ENCODE peak calls at places on chromosomes 4 and X, in seven cellular contexts. A is activated T-helper 1 cell treated with Interleukin-2 at 50 U/mL for 16 hours, I is left lobe of liver, J is AG09309, E is AG09319, T is SK-MEL-5, X is adrenal gland. Q is an unnamed sample.

GRCh38 chr4:182916483-182917181 is 554 bp downstream of the DCTD start:
- DNase-seq in A (no peak), I (peak; percentile 59), J (no peak), E (no peak), T (peak; percentile 54), X (peak; percentile 85), Q (no peak)

GRCh38 chr4:186657766-186658165 is 65.9 kb downstream of the FAT1 start:
- DNase-seq in A (no peak), I (no peak), J (no peak), E (no peak), T (peak; percentile 59), X (no peak), Q (no peak)

GRCh38 chrX:150854856-150855255 is 43.6 kb downstream of the CD99L2 start:
- DNase-seq in A (no peak), I (no peak), J (no peak), E (no peak), T (no peak), X (no peak), Q (no peak)

GRCh38 chrX:15471016-15471415 is 22.1 kb downstream of the PIR start:
- DNase-seq in A (peak; percentile 18), I (peak; percentile 45), J (no peak), E (no peak), T (peak; percentile 84), X (peak; percentile 81), Q (peak; percentile 61)

GRCh38 chr4:37812713-37813112 is 13.8 kb upstream of the PGM2 start:
- DNase-seq in A (no peak), I (no peak), J (no peak), E (no peak), T (no peak), X (no peak), Q (no peak)

GRCh38 chr4:41957634-41958033 is 22.4 kb downstream of the TMEM33 start:
- DNase-seq in A (no peak), I (no peak), J (no peak), E (no peak), T (peak; percentile 57), X (no peak), Q (no peak)

GRCh38 chr4:155026715-155027114 is 181.7 kb upstream of the NPY2R start:
- DNase-seq in A (no peak), I (no peak), J (no peak), E (no peak), T (peak; percentile 7), X (no peak), Q (peak; percentile 2)

GRCh38 chr4:37455301-37456062 is 210.9 kb downstream of the NWD2 start:
- DNase-seq in A (no peak), I (peak; percentile 55), J (no peak), E (no peak), T (no peak), X (no peak), Q (no peak)

GRCh38 chr4:122765702-122766352 is 33.3 kb downstream of the BBS12 start:
- DNase-seq in A (no peak), I (no peak), J (peak; percentile 63), E (peak; percentile 65), T (no peak), X (no peak), Q (peak; percentile 93)

GRCh38 chrX:41145920-41146608 is 60.8 kb downstream of the USP9X start:
- DNase-seq in A (no peak), I (no peak), J (peak; percentile 81), E (peak; percentile 59), T (peak; percentile 1), X (no peak), Q (peak; percentile 81)

GRCh38 chr4:113358784-113359183 is 309.3 kb downstream of the ANK2 start:
- DNase-seq in A (no peak), I (no peak), J (no peak), E (no peak), T (peak; percentile 25), X (no peak), Q (no peak)

GRCh38 chr4:153045111-153045982 is 109.2 kb downstream of the FHDC1 start:
- DNase-seq in A (no peak), I (no peak), J (no peak), E (no peak), T (no peak), X (no peak), Q (no peak)

GRCh38 chr4:59537231-59537886 is 1662.8 kb upstream of the ADGRL3 start:
- DNase-seq in A (no peak), I (no peak), J (no peak), E (no peak), T (no peak), X (no peak), Q (no peak)

GRCh38 chr4:2763511-2763967 is 7.4 kb upstream of the TNIP2 start:
- DNase-seq in A (no peak), I (peak; percentile 71), J (no peak), E (no peak), T (no peak), X (no peak), Q (no peak)

GRCh38 chrX:14064632-14065432 is 35.1 kb upstream of the GEMIN8 start:
- DNase-seq in A (no peak), I (no peak), J (no peak), E (no peak), T (peak; percentile 91), X (no peak), Q (no peak)

GRCh38 chr4:91904556-91904955 is 399.2 kb upstream of the GRID2 start:
- DNase-seq in A (no peak), I (no peak), J (no peak), E (no peak), T (no peak), X (no peak), Q (no peak)

GRCh38 chr4:55358668-55359067 is 12.6 kb downstream of the SRD5A3 start:
- DNase-seq in A (no peak), I (no peak), J (peak; percentile 85), E (peak; percentile 60), T (no peak), X (no peak), Q (peak; percentile 84)

GRCh38 chrX:110944323-110944761 is 148.7 kb upstream of the CHRDL1 start:
- DNase-seq in A (no peak), I (no peak), J (no peak), E (no peak), T (no peak), X (peak; percentile 44), Q (no peak)

GRCh38 chrX:30615229-30615628 is 37.7 kb upstream of the TASL start:
- DNase-seq in A (no peak), I (no peak), J (peak; percentile 8), E (no peak), T (no peak), X (no peak), Q (peak; percentile 18)

GRCh38 chrX:3545901-3546300 is 167.5 kb downstream of the PRKX start:
- DNase-seq in A (no peak), I (no peak), J (no peak), E (no peak), T (no peak), X (no peak), Q (no peak)

GRCh38 chr4:145760961-145761929 is 81.3 kb downstream of the C4orf51 start:
- DNase-seq in A (no peak), I (no peak), J (no peak), E (no peak), T (no peak), X (no peak), Q (no peak)

GRCh38 chr4:163815776-163816175 is 321.3 kb downstream of the TMA16 start:
- DNase-seq in A (no peak), I (no peak), J (no peak), E (no peak), T (no peak), X (no peak), Q (no peak)

GRCh38 chr4:48178931-48179330 is 44.9 kb upstream of the TXK start:
- DNase-seq in A (no peak), I (no peak), J (no peak), E (no peak), T (no peak), X (no peak), Q (no peak)

GRCh38 chr4:60865238-60865637 is 334.9 kb upstream of the ADGRL3 start:
- DNase-seq in A (no peak), I (no peak), J (no peak), E (no peak), T (peak; percentile 11), X (no peak), Q (no peak)

GRCh38 chr4:183722738-183723560 is 63.9 kb downstream of the TRAPPC11 start:
- DNase-seq in A (peak; percentile 29), I (peak; percentile 64), J (no peak), E (no peak), T (peak; percentile 45), X (peak; percentile 64), Q (no peak)

GRCh38 chr4:14888790-14889189 is 113.5 kb upstream of the CPEB2 start:
- DNase-seq in A (no peak), I (no peak), J (no peak), E (no peak), T (peak; percentile 43), X (peak; percentile 54), Q (peak; percentile 22)

GRCh38 chr4:8082517-8083055 is 76.0 kb downstream of the ABLIM2 start:
- DNase-seq in A (no peak), I (no peak), J (no peak), E (no peak), T (no peak), X (no peak), Q (no peak)

GRCh38 chr4:154004859-154005520 is 216.1 kb upstream of the SFRP2 start:
- DNase-seq in A (no peak), I (no peak), J (peak; percentile 80), E (peak; percentile 71), T (no peak), X (no peak), Q (peak; percentile 78)

GRCh38 chr4:150828159-150828558 is 186.9 kb downstream of the LRBA start:
- DNase-seq in A (peak; percentile 15), I (no peak), J (no peak), E (no peak), T (no peak), X (no peak), Q (no peak)

GRCh38 chr4:153611679-153612078 is 72.4 kb upstream of the TLR2 start:
- DNase-seq in A (no peak), I (no peak), J (no peak), E (no peak), T (no peak), X (no peak), Q (no peak)

GRCh38 chr4:119286377-119287002 is 35.4 kb downstream of the FABP2 start:
- DNase-seq in A (no peak), I (no peak), J (peak; percentile 70), E (peak; percentile 49), T (peak; percentile 62), X (no peak), Q (peak; percentile 71)